ENCODE peak calls at places on chromosomes 13 and 19, in five cellular contexts. Z is M059J, F is activated gamma-delta T cell treated with Interleukin-2 at 50 U/mL for 16 hours, O is iris pigment epithelial cell, S is NCI-H2081 treated with DMSO at 0.1 percent for 48 hours. L is an unnamed sample.

GRCh38 chr13:34357435-34358232 is 539.7 kb downstream of the RFC3 start:
- DNase-seq in Z (peak; percentile 93), F (no peak), O (peak; percentile 83), S (no peak), L (peak; percentile 87)

GRCh38 chr13:111184685-111185401 is 69.7 kb downstream of the ARHGEF7 start:
- DNase-seq in Z (no peak), F (peak; percentile 51), O (no peak), S (no peak), L (no peak)

GRCh38 chr19:45778010-45778671 is 4.1 kb downstream of the DMPK start:
- DNase-seq in Z (no peak), F (no peak), O (no peak), S (no peak), L (no peak)

GRCh38 chr19:42568006-42568405 is 26.7 kb downstream of the CEACAM8 start:
- DNase-seq in Z (no peak), F (no peak), O (no peak), S (no peak), L (no peak)

GRCh38 chr13:31200636-31200970 is 828 bp downstream of the B3GLCT start:
- DNase-seq in Z (peak; percentile 43), F (peak; percentile 39), O (peak; percentile 20), S (no peak), L (peak; percentile 57)

GRCh38 chr19:8641908-8642547 is 11.6 kb downstream of the NFILZ start:
- DNase-seq in Z (peak; percentile 65), F (peak; percentile 33), O (peak; percentile 76), S (no peak), L (peak; percentile 59)

GRCh38 chr19:35901055-35901644 is 810 bp upstream of the NFKBID start:
- DNase-seq in Z (peak; percentile 79), F (no peak), O (no peak), S (no peak), L (peak; percentile 75)

GRCh38 chr19:33394006-33394722 is 20.7 kb downstream of the CEBPG start:
- DNase-seq in Z (peak; percentile 85), F (no peak), O (peak; percentile 80), S (no peak), L (peak; percentile 80)

GRCh38 chr19:4911786-4912672 is 2.7 kb downstream of the UHRF1 start:
- DNase-seq in Z (peak; percentile 100), F (peak; percentile 66), O (peak; percentile 100), S (peak; percentile 13), L (peak; percentile 100)